ENCODE peak calls at places on chromosomes 16 and 17, in four cellular contexts. B is astrocyte of the spinal cord, G is AG04449, U is left ventricle myocardium inferior. R is an unnamed sample.

GRCh38 chr16:66266436-66267286 is 99.8 kb upstream of the CDH5 start:
- DNase-seq in U (peak), G (no peak), B (peak), R (peak)

GRCh38 chr16:22670044-22670536 is 143.9 kb upstream of the HS3ST2 start:
- DNase-seq in B (no peak), G (no peak), U (no peak), R (no peak)

GRCh38 chr17:980406-981291 is 1.1 kb upstream of the NXN start:
- DNase-seq in G (no peak), B (peak), U (peak), R (no peak)

GRCh38 chr16:3461120-3461519 is 17.6 kb downstream of the NAA60 start:
- DNase-seq in G (no peak), U (no peak), B (no peak), R (no peak)

GRCh38 chr16:53502331-53503269 is at the start of gene AKTIP:
- DNase-seq in B (peak), U (peak), G (no peak), R (no peak)

GRCh38 chr16:7763111-7763510 is 430.5 kb downstream of the RBFOX1 start:
- DNase-seq in U (no peak), B (no peak), G (no peak), R (no peak)

GRCh38 chr16:85195271-85195647 is 83.0 kb upstream of the CIBAR2 start:
- DNase-seq in G (no peak), B (no peak), U (no peak), R (no peak)

GRCh38 chr17:31829649-31830048 is 29.4 kb downstream of the COPRS start:
- DNase-seq in B (no peak), U (no peak), G (no peak), R (no peak)

GRCh38 chr17:39385040-39385439 is 16.4 kb downstream of the FBXL20 start:
- DNase-seq in B (no peak), U (no peak), G (no peak), R (no peak)

GRCh38 chr17:5788266-5788900 is 204.1 kb upstream of the NLRP1 start:
- DNase-seq in B (peak), U (no peak), G (no peak), R (no peak)

GRCh38 chr16:67409631-67410030 is 6.6 kb downstream of the ZDHHC1 start:
- DNase-seq in U (no peak), B (no peak), G (no peak), R (no peak)

GRCh38 chr17:39177256-39177655 is 11.3 kb upstream of the ARL5C start:
- DNase-seq in U (no peak), G (no peak), B (no peak), R (no peak)

GRCh38 chr17:42682400-42683384 is at the start of gene CNTNAP1:
- DNase-seq in G (no peak), U (peak), B (peak), R (no peak)

GRCh38 chr16:86919531-86920305 is 341.4 kb downstream of the FOXL1 start:
- DNase-seq in B (no peak), U (no peak), G (no peak), R (no peak)

GRCh38 chr17:2237521-2237921 is 66.1 kb downstream of the SMG6 start:
- DNase-seq in U (peak), B (peak), G (no peak), R (no peak)

GRCh38 chr17:64441772-64442549 is 7.0 kb upstream of the MILR1 start:
- DNase-seq in B (peak), U (peak), G (peak), R (no peak)

GRCh38 chr16:47416869-47417268 is 44.0 kb downstream of the ITFG1 start:
- DNase-seq in U (no peak), B (no peak), G (no peak), R (no peak)

GRCh38 chr17:56597495-56597990 is 4.0 kb downstream of the NOG start:
- DNase-seq in G (no peak), U (no peak), B (no peak), R (no peak)

GRCh38 chr17:56918916-56919315 is 5.1 kb upstream of the TRIM25 start:
- DNase-seq in G (no peak), B (no peak), U (no peak), R (peak)

GRCh38 chr17:15341385-15341849 is at the start of gene TEKT3:
- DNase-seq in B (peak), G (no peak), U (peak), R (peak)

GRCh38 chr17:62676952-62677596 is 49.6 kb downstream of the MRC2 start:
- DNase-seq in G (no peak), B (no peak), U (no peak), R (no peak)

GRCh38 chr17:57142925-57143324 is 57.9 kb downstream of the AKAP1 start:
- DNase-seq in B (no peak), G (no peak), U (no peak), R (no peak)

GRCh38 chr17:61309857-61310256 is 89.8 kb upstream of the TBX2 start:
- DNase-seq in G (peak), U (no peak), B (peak), R (no peak)

GRCh38 chr16:88305176-88305575 is 77.6 kb upstream of the ZNF469 start:
- DNase-seq in B (no peak), G (no peak), U (no peak), R (no peak)

GRCh38 chr17:58313815-58314705 is 14.5 kb downstream of the TSPOAP1 start:
- DNase-seq in U (no peak), B (no peak), G (no peak), R (no peak)

GRCh38 chr17:58311429-58311894 is 17.1 kb downstream of the TSPOAP1 start:
- DNase-seq in U (no peak), G (no peak), B (no peak), R (no peak)

GRCh38 chr17:58314706-58315015 is 13.9 kb downstream of the TSPOAP1 start:
- DNase-seq in B (no peak), G (no peak), U (no peak), R (no peak)

GRCh38 chr17:58312021-58312630 is 16.5 kb downstream of the TSPOAP1 start:
- DNase-seq in U (no peak), B (no peak), G (no peak), R (no peak)

GRCh38 chr17:58312824-58313223 is 15.8 kb downstream of the TSPOAP1 start:
- DNase-seq in G (no peak), U (no peak), B (no peak), R (no peak)
- TF ChIP-seq CTCF in G (no peak), U (no peak), B (no peak), R (no peak)

DNA sequence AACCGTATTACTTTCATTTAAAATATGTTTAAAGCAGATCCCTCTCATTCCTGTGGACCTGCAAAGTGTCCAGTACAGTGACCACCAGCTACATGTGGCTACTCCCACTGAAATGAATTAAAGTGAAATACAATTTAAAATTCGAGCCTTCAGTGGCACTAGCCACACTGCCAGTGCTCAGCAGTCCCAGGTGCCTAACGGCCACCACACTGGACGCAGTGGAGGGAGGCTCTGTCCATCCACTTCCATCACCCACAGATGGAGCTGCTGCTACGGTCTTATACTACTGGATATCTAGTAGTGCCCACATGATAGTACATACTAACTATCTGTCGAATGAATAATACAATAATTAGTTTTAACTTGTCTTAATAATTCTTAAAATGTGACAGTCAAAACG is 2.3 kb upstream of the CBX2 start:
- DNase-seq in G (no peak), U (no peak), B (no peak), R (no peak)
- TF ChIP-seq CTCF in G (no peak), U (no peak), B (no peak), R (no peak)

DNA sequence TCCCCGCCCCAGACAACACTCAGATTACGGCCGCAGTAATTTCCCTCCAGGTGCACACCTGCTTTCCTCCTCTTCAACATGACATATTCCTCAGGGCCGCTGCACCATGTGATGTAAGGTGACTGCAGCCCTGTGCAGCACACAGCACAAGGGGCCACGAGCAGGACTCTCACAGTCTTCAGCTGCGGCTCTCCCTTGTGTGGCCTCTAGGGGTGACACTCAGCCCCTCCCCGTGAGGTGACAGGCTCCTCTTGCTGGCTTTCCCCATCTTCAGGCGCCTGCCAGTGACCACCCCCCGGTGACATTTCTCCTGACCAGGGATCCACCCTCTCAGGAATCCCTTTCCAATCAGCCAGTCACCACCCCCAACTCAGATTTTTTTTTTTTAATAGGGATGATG is 31.3 kb upstream of the ABCC3 start:
- DNase-seq in U (no peak), G (no peak), B (no peak), R (no peak)
- TF ChIP-seq CTCF in U (no peak), G (peak), B (peak), R (no peak)

GRCh38 chr17:76000016-76000754 is 470 bp upstream of the CDK3 start:
- DNase-seq in G (no peak), U (no peak), B (no peak), R (no peak)
- TF ChIP-seq CTCF in G (peak), U (peak), B (peak), R (peak)

GRCh38 chr17:45425125-45425983 is 7.3 kb downstream of the ARHGAP27 start:
- DNase-seq in G (no peak), B (peak), U (peak), R (no peak)
- TF ChIP-seq CTCF in G (peak), B (peak), U (peak), R (peak)

GRCh38 chr17:78214016-78214705 is at the start of gene BIRC5:
- DNase-seq in U (peak), G (peak), B (peak), R (peak)
- TF ChIP-seq CTCF in U (no peak), G (no peak), B (no peak), R (no peak)

DNA sequence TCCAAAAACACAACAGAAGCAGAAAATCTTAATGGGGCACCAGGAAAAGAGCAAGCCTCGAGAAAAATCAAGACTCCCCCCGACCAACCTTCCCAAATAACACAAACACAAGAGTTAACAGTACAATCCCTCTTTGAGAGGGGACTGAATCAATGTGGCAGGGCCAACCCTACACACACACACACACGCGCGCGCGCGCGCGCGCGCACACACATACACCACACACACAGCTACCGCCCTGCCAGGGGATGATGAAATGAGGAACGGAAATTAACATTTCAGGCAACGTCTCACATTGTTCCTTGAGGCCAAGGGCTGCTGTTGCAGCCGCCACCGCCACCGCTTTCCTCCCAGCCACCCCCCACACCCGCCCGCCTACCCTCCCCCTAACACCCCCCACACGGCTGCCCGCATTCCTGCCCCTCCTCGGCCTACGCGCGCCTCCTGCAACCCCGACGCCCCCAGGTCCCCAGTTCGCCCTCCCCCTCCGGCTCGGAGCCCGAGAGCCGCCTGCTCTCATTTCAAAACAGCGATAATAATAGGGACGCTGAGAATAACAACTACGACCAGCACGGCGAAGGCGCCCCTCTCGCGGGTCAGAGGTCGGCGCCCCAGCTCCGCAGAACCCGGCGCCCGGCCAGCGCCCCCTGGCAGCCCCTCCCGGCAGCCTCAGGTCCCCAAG is 1.2 kb downstream of the ANKRD11 start:
- DNase-seq in B (peak), G (peak), U (peak), R (peak)
- TF ChIP-seq CTCF in B (peak), G (peak), U (peak), R (peak)

DNA sequence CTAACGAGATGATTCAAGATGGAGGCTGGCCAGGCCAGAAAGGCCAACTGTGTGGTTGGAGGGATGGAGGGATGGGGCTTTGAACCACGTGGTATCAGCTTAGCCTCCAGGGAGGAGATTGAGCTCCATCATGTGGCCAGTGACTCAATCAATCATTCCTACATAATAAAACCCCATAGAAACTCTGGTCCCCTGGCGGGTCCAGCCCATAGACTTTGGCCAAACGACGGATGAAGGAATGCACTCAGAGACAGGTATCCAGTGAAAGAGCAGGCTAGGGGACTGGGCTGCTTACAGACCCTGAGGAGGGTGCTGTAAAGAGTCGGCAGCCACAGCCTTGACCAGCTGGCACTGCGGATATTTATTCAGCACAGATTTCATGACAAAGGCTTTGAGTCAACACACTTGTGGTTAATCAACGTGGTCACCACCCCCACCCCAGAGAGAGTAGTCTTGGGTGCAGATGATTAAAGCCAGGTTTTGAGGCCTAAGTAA is 308.7 kb upstream of the TNRC6C start:
- DNase-seq in B (no peak), U (no peak), G (no peak), R (peak)
- TF ChIP-seq CTCF in B (no peak), U (no peak), G (no peak), R (no peak)

GRCh38 chr17:4658478-4659305 is 17.2 kb upstream of the ALOX15 start:
- DNase-seq in U (no peak), G (peak), B (peak), R (no peak)
- TF ChIP-seq CTCF in U (no peak), G (no peak), B (no peak), R (no peak)

R was measured in AG09319.